ENCODE peak calls at places on chromosomes 6 and 20, in four cellular contexts. G is IMR-90, O is K562, M is keratinocyte. H is an unnamed sample. For H3K9me1 and H3K4me1, the result is how much of the 10 kb centered on the place peaks cover.

GRCh38 chr6:142280927-142281326 is 20.9 kb upstream of the ADGRG6 start:
- DNase-seq in G (no peak), O (no peak), M (no peak), H (no peak)

GRCh38 chr20:53186630-53187029 is 214.5 kb downstream of the TSHZ2 start:
- DNase-seq in O (peak), M (no peak), G (no peak), H (no peak)

GRCh38 chr6:140736227-140736626 is 1361.8 kb upstream of the CITED2 start:
- DNase-seq in G (no peak), M (no peak), O (no peak), H (peak)

GRCh38 chr6:40164345-40164755 is 230.1 kb upstream of the MOCS1 start:
- DNase-seq in O (peak), G (no peak), M (no peak), H (no peak)

GRCh38 chr6:14682821-14683220 is 563.0 kb upstream of the JARID2 start:
- DNase-seq in M (no peak), G (peak), O (no peak), H (no peak)

GRCh38 chr6:81906041-81906440 is 153.6 kb upstream of the TENT5A start:
- DNase-seq in O (no peak), G (no peak), M (no peak), H (no peak)

GRCh38 chr6:100663219-100663863 is 198.6 kb upstream of the SIM1 start:
- DNase-seq in O (no peak), G (peak), M (peak), H (peak)

GRCh38 chr6:167870321-167870720 is 43.6 kb downstream of the AFDN start:
- DNase-seq in M (no peak), O (no peak), G (no peak), H (peak)

GRCh38 chr6:154995241-154996162 is at the start of gene TIAM2:
- DNase-seq in O (no peak), G (no peak), M (no peak), H (no peak)

GRCh38 chr20:34904202-34904621 is 27.8 kb downstream of the ACSS2 start:
- DNase-seq in O (no peak), M (no peak), G (no peak), H (peak)

GRCh38 chr20:34871320-34871926 is 1.2 kb downstream of the GGT7 start:
- DNase-seq in O (peak), G (no peak), M (no peak), H (no peak)

GRCh38 chr6:129793447-129793846 is 67.7 kb downstream of the TMEM244 start:
- DNase-seq in M (no peak), G (no peak), O (no peak), H (no peak)

GRCh38 chr20:24745617-24746350 is 203.3 kb upstream of the CST7 start:
- DNase-seq in O (no peak), G (no peak), M (no peak), H (no peak)

GRCh38 chr6:13413466-13413862 is 73.9 kb downstream of the GFOD1 start:
- DNase-seq in G (peak), O (no peak), M (no peak), H (no peak)

GRCh38 chr6:150302801-150303138 is 66.0 kb upstream of the IYD start:
- DNase-seq in O (no peak), M (no peak), G (no peak), H (no peak)

GRCh38 chr20:11379257-11380011 is 538.3 kb upstream of the BTBD3 start:
- DNase-seq in O (no peak), M (no peak), G (no peak), H (no peak)

GRCh38 chr6:153956807-153957206 is 82.2 kb upstream of the OPRM1 start:
- DNase-seq in O (no peak), G (no peak), M (no peak), H (no peak)

GRCh38 chr20:18992418-18992817 is 178.8 kb downstream of the SCP2D1 start:
- DNase-seq in O (no peak), M (no peak), G (no peak), H (no peak)

GRCh38 chr20:37938181-37938775 is 35.4 kb downstream of the VSTM2L start:
- DNase-seq in G (no peak), O (no peak), M (no peak), H (no peak)

GRCh38 chr6:149938571-149939462 is 3.0 kb upstream of the ULBP2 start:
- DNase-seq in G (no peak), O (peak), M (no peak), H (no peak)

GRCh38 chr6:89100114-89100513 is 17.8 kb downstream of the SRSF12 start:
- DNase-seq in O (no peak), M (no peak), G (no peak), H (no peak)

GRCh38 chr6:16179970-16180431 is 51.1 kb downstream of the MYLIP start:
- DNase-seq in G (no peak), M (no peak), O (no peak), H (no peak)

GRCh38 chr6:12842658-12843057 is 126.1 kb downstream of the PHACTR1 start:
- DNase-seq in M (no peak), O (no peak), G (no peak), H (no peak)

GRCh38 chr20:2421247-2421646 is 40.5 kb downstream of the TGM6 start:
- DNase-seq in G (no peak), M (no peak), O (no peak), H (no peak)

GRCh38 chr20:45861157-45862075 is 4.0 kb downstream of the ZSWIM3 start:
- DNase-seq in O (no peak), M (no peak), G (no peak), H (peak)

GRCh38 chr6:30810813-30811329 is 66.5 kb upstream of the IER3 start:
- DNase-seq in M (peak), G (no peak), O (no peak), H (no peak)

GRCh38 chr20:45469336-45470261 is at the start of gene WFDC2:
- DNase-seq in G (no peak), O (no peak), M (no peak), H (no peak)

GRCh38 chr20:62786100-62786499 is 10.2 kb upstream of the MRGBP start:
- DNase-seq in M (no peak), G (no peak), O (no peak), H (no peak)

GRCh38 chr6:33297406-33297955 is 1.3 kb downstream of the RGL2 start:
- DNase-seq in M (no peak), O (peak), G (no peak), H (peak)

GRCh38 chr20:53040678-53041674 is 68.8 kb downstream of the TSHZ2 start:
- DNase-seq in O (peak), G (no peak), M (no peak), H (no peak)

GRCh38 chr6:153028261-153028660 is 25.8 kb upstream of the MTRF1L start:
- DNase-seq in M (no peak), G (peak), O (no peak), H (no peak)

GRCh38 chr6:169188051-169188863 is 65.4 kb downstream of the THBS2 start:
- DNase-seq in M (no peak), G (peak), O (no peak), H (no peak)

GRCh38 chr6:158376650-158377081 is 64.4 kb downstream of the TULP4 start:
- DNase-seq in O (no peak), M (no peak), G (peak), H (no peak)

GRCh38 chr6:142569676-142570075 is 267.9 kb downstream of the ADGRG6 start:
- DNase-seq in O (no peak), G (no peak), M (no peak), H (peak)

GRCh38 chr20:49674383-49675352 is 39.0 kb downstream of the B4GALT5 start:
- DNase-seq in M (peak), O (no peak), G (peak), H (no peak)

GRCh38 chr20:49677777-49678758 is 35.6 kb downstream of the B4GALT5 start:
- DNase-seq in G (no peak), O (peak), M (no peak), H (no peak)

GRCh38 chr20:49672109-49672681 is 41.5 kb downstream of the B4GALT5 start:
- DNase-seq in O (no peak), M (no peak), G (no peak), H (no peak)

GRCh38 chr20:49676581-49677291 is 36.9 kb downstream of the B4GALT5 start:
- DNase-seq in G (peak), O (peak), M (no peak), H (peak)

DNA sequence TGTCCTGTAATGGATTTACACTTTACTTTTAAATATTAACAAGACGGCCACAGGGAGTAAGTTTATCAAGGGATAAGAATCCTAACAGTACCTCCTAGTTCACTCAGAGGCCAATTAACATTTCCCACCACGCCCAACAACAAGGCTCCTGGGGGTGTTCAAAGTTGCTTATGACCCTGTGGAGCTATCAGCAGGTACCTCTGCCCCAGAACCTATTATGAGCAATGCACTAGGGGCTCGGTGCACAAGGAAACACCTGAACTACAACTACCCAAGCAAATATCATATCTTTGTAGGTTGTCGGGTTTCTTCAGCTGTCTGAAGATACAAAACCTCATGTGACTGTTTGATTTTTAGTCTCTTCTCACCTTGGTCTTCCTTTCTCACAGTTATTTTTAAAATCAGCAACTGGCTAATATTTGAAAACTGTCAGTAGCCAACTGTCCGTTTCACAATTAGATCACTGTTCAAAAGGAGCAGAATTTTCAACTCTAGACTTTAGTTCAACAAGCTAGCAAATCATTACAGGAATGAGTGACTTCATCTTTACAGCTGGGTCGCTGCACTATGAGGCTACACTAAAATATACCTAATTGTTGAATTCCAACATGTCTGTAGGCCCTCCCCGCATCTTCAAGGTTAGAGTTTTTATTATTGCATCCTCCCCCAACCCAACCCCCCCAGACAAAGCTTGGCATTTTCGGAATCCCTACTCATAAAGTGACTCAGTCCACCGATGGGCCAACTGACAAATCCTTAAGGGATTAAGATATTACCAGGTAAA is 38.1 kb downstream of the B4GALT5 start:
- DNase-seq in G (no peak), O (peak), M (no peak), H (no peak)
- H3K27ac ChIP-seq in G (no peak), O (peak), M (peak), H (no peak)

GRCh38 chr6:37583261-37583660 is 83.6 kb upstream of the CCDC167 start:
- DNase-seq in O (no peak), G (no peak), M (no peak), H (no peak)
- H3K9me1 ChIP-seq in O (under half), G (under half), M (under half), H (under half)

DNA sequence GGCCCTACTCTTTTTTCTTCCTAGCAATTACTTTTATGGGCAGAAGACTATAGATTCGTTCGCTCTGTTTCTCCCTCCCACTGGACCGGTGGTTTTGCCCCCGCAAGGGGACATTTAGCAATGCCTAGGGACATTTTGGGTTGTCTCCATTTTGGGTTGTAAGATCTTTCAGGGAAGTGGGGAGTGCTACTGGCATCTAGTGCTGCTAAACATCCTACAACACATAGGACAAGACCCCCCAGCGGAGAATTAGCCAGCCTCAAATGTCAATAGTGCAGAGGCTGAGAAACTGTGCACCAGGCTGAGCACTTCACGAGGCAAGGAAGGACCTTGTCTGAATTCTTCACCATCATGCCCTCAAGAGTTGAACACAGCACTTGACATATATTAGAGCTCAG is 4.8 kb upstream of the ZMYND8 start:
- DNase-seq in O (no peak), M (no peak), G (no peak), H (peak)
- H3K4me1 ChIP-seq in O (half or more), M (half or more), G (under half), H (under half)

GRCh38 chr6:105598264-105598663 is 195.4 kb upstream of the PREP start:
- DNase-seq in M (no peak), O (no peak), G (no peak), H (no peak)

GRCh38 chr6:105604593-105604905 is 201.7 kb upstream of the PREP start:
- DNase-seq in G (no peak), M (no peak), O (no peak), H (no peak)

GRCh38 chr6:105603779-105604592 is 201.1 kb upstream of the PREP start:
- DNase-seq in O (no peak), M (no peak), G (peak), H (no peak)

GRCh38 chr6:105601541-105602174 is 198.8 kb upstream of the PREP start:
- DNase-seq in G (peak), O (peak), M (peak), H (no peak)

DNA sequence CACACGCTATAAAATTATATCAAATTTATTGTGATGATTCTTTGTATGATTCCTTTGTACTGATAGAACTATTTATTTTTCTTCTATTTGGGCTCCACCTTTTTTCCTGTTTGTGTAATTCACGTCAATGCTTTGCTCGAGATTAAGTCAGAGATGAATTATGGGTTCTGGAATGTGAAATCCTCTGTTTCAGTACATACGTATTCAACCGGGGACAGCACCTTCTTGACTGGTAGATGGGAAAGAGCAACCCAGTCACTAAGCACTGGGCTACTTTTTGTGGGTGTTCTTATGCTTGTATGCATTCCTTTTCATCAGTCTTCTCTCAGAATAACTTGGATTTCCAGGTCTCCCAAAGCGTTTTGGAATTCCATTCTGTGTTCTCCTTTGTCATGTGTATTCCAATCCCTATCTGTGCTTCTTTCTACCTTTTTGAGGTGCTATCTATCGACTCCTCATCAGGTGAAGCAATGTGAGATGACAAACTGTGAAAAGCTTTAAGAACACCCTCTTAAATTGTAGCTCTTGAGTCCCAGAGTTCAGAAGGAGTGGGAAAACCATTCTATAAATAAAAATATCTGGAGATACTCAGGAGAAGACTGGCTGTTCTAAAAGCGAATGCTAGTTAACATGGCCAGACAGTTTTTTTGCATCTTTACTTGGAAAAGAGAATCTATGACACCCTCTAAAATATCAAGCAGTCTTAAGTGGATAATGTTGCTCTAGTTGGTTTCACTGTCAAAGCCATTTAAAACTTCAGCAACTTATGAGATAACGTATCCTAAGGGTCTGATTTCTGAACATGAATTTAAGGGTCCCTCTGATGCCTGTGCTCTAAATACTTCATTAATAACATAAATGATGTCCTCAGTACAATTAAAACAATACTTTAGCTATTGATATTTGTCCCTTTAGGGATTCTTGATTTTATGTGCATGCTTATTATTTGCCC is 197.7 kb upstream of the PREP start:
- DNase-seq in O (no peak), G (peak), M (no peak), H (no peak)
- H3K27ac ChIP-seq in O (no peak), G (peak), M (peak), H (no peak)